ENCODE peak calls at places on chromosome 13, in nine cellular contexts. One of them, this sample, is unnamed. For H3K36me3, the result is how much of the 10 kb centered on the place peaks cover.

GRCh38 chr13:107867701-107868661 is 347.4 kb downstream of the LIG4 start:
- DNase-seq in neuronal stem cell: peak
- DNase-seq in IMR-90: peak
- DNase-seq in heart right ventricle: no peak
- DNase-seq in GM23338: peak
- DNase-seq in lower lobe of right lung: no peak
- DNase-seq in right atrium auricular region: no peak
- DNase-seq in left ventricle myocardium inferior: no peak
- DNase-seq in cardiac muscle cell: peak
- DNase-seq in this sample: no peak

GRCh38 chr13:33125821-33126570 is 109.8 kb downstream of the KL start:
- DNase-seq in heart right ventricle: peak
- DNase-seq in lower lobe of right lung: no peak
- DNase-seq in neuronal stem cell: peak
- DNase-seq in left ventricle myocardium inferior: peak
- DNase-seq in right atrium auricular region: peak
- DNase-seq in IMR-90: peak
- DNase-seq in cardiac muscle cell: peak
- DNase-seq in GM23338: peak
- DNase-seq in this sample: no peak

GRCh38 chr13:41458939-41459753 is 1.8 kb downstream of the RGCC start:
- DNase-seq in right atrium auricular region: no peak
- DNase-seq in GM23338: peak
- DNase-seq in neuronal stem cell: no peak
- DNase-seq in cardiac muscle cell: peak
- DNase-seq in IMR-90: peak
- DNase-seq in left ventricle myocardium inferior: peak
- DNase-seq in lower lobe of right lung: peak
- DNase-seq in heart right ventricle: peak
- DNase-seq in this sample: peak

GRCh38 chr13:107822006-107822405 is 393.3 kb downstream of the LIG4 start:
- DNase-seq in GM23338: no peak
- DNase-seq in right atrium auricular region: no peak
- DNase-seq in IMR-90: no peak
- DNase-seq in heart right ventricle: no peak
- DNase-seq in lower lobe of right lung: no peak
- DNase-seq in left ventricle myocardium inferior: no peak
- DNase-seq in cardiac muscle cell: no peak
- DNase-seq in neuronal stem cell: no peak
- DNase-seq in this sample: no peak

GRCh38 chr13:27038323-27038722 is 133.3 kb downstream of the USP12 start:
- DNase-seq in GM23338: no peak
- DNase-seq in heart right ventricle: no peak
- DNase-seq in right atrium auricular region: no peak
- DNase-seq in cardiac muscle cell: peak
- DNase-seq in IMR-90: peak
- DNase-seq in neuronal stem cell: no peak
- DNase-seq in left ventricle myocardium inferior: no peak
- DNase-seq in lower lobe of right lung: no peak
- DNase-seq in this sample: no peak

GRCh38 chr13:83881917-83882625 is at the start of gene SLITRK1:
- DNase-seq in IMR-90: peak
- DNase-seq in right atrium auricular region: no peak
- DNase-seq in lower lobe of right lung: peak
- DNase-seq in neuronal stem cell: peak
- DNase-seq in cardiac muscle cell: peak
- DNase-seq in GM23338: peak
- DNase-seq in left ventricle myocardium inferior: no peak
- DNase-seq in heart right ventricle: peak
- DNase-seq in this sample: no peak

GRCh38 chr13:27035892-27036235 is 135.7 kb downstream of the USP12 start:
- DNase-seq in cardiac muscle cell: peak
- DNase-seq in left ventricle myocardium inferior: no peak
- DNase-seq in right atrium auricular region: no peak
- DNase-seq in heart right ventricle: no peak
- DNase-seq in lower lobe of right lung: no peak
- DNase-seq in GM23338: no peak
- DNase-seq in neuronal stem cell: no peak
- DNase-seq in IMR-90: peak
- DNase-seq in this sample: no peak

GRCh38 chr13:104592127-104592526 is 1525.9 kb upstream of the SLC10A2 start:
- DNase-seq in GM23338: no peak
- DNase-seq in IMR-90: peak
- DNase-seq in cardiac muscle cell: peak
- DNase-seq in neuronal stem cell: no peak
- DNase-seq in left ventricle myocardium inferior: no peak
- DNase-seq in lower lobe of right lung: no peak
- DNase-seq in right atrium auricular region: no peak
- DNase-seq in heart right ventricle: no peak
- DNase-seq in this sample: no peak

GRCh38 chr13:30043631-30043925 is 193.2 kb upstream of the UBL3 start:
- DNase-seq in IMR-90: no peak
- DNase-seq in neuronal stem cell: no peak
- DNase-seq in GM23338: no peak
- DNase-seq in right atrium auricular region: no peak
- DNase-seq in cardiac muscle cell: no peak
- DNase-seq in heart right ventricle: no peak
- DNase-seq in left ventricle myocardium inferior: no peak
- DNase-seq in lower lobe of right lung: no peak
- DNase-seq in this sample: no peak

GRCh38 chr13:90709329-90709728 is 638.2 kb upstream of the MIR17HG start:
- DNase-seq in lower lobe of right lung: no peak
- DNase-seq in cardiac muscle cell: no peak
- DNase-seq in heart right ventricle: no peak
- DNase-seq in neuronal stem cell: no peak
- DNase-seq in GM23338: no peak
- DNase-seq in IMR-90: no peak
- DNase-seq in left ventricle myocardium inferior: no peak
- DNase-seq in right atrium auricular region: no peak
- DNase-seq in this sample: no peak

GRCh38 chr13:60584976-60585375 is 188.0 kb downstream of the TDRD3 start:
- DNase-seq in left ventricle myocardium inferior: no peak
- DNase-seq in cardiac muscle cell: peak
- DNase-seq in right atrium auricular region: no peak
- DNase-seq in IMR-90: no peak
- DNase-seq in heart right ventricle: no peak
- DNase-seq in neuronal stem cell: no peak
- DNase-seq in GM23338: peak
- DNase-seq in lower lobe of right lung: no peak
- DNase-seq in this sample: no peak

GRCh38 chr13:113528101-113528797 is 37.7 kb upstream of the DCUN1D2 start:
- DNase-seq in IMR-90: no peak
- DNase-seq in cardiac muscle cell: no peak
- DNase-seq in heart right ventricle: no peak
- DNase-seq in GM23338: no peak
- DNase-seq in left ventricle myocardium inferior: no peak
- DNase-seq in lower lobe of right lung: no peak
- DNase-seq in right atrium auricular region: no peak
- DNase-seq in neuronal stem cell: no peak
- DNase-seq in this sample: no peak
- H3K27ac ChIP-seq in IMR-90: no peak
- H3K27ac ChIP-seq in cardiac muscle cell: peak
- H3K27ac ChIP-seq in heart right ventricle: no peak
- H3K27ac ChIP-seq in GM23338: no peak
- H3K27ac ChIP-seq in left ventricle myocardium inferior: no peak
- H3K27ac ChIP-seq in lower lobe of right lung: no peak
- H3K27ac ChIP-seq in right atrium auricular region: no peak
- H3K27ac ChIP-seq in neuronal stem cell: no peak
- H3K27ac ChIP-seq in this sample: no peak

DNA sequence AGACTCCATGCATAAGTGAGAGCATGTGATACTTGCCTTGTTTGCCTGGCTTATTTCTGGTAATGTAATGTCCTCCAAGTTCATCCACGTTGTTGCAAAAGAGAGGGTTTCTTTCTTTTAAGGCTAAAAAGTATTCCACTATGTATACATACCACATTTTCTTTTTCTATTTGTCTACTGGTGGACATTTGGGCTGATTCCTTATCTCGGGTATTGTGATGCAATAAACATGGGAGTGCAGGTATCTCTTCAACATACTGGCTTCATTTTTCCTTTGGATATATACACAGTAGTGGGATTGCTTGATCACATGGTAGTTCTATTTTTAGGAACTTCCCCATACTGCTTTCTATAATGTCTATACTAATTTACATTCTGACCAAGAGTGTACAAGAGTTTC is 49.6 kb upstream of the EBPL start:
- DNase-seq in right atrium auricular region: no peak
- DNase-seq in cardiac muscle cell: no peak
- DNase-seq in GM23338: no peak
- DNase-seq in left ventricle myocardium inferior: no peak
- DNase-seq in neuronal stem cell: no peak
- DNase-seq in IMR-90: no peak
- DNase-seq in heart right ventricle: no peak
- DNase-seq in lower lobe of right lung: no peak
- DNase-seq in this sample: no peak
- H3K36me3 ChIP-seq in right atrium auricular region: under half
- H3K36me3 ChIP-seq in cardiac muscle cell: under half
- H3K36me3 ChIP-seq in GM23338: under half
- H3K36me3 ChIP-seq in left ventricle myocardium inferior: under half
- H3K36me3 ChIP-seq in neuronal stem cell: under half
- H3K36me3 ChIP-seq in IMR-90: under half
- H3K36me3 ChIP-seq in heart right ventricle: under half
- H3K36me3 ChIP-seq in lower lobe of right lung: under half
- H3K36me3 ChIP-seq in this sample: under half

GRCh38 chr13:113457510-113457909 is 4.2 kb upstream of the ADPRHL1 start:
- DNase-seq in IMR-90: no peak
- DNase-seq in lower lobe of right lung: no peak
- DNase-seq in left ventricle myocardium inferior: no peak
- DNase-seq in heart right ventricle: no peak
- DNase-seq in cardiac muscle cell: no peak
- DNase-seq in neuronal stem cell: no peak
- DNase-seq in right atrium auricular region: no peak
- DNase-seq in GM23338: peak
- DNase-seq in this sample: no peak
- H3K4me3 ChIP-seq in IMR-90: no peak
- H3K4me3 ChIP-seq in lower lobe of right lung: no peak
- H3K4me3 ChIP-seq in left ventricle myocardium inferior: no peak
- H3K4me3 ChIP-seq in heart right ventricle: no peak
- H3K4me3 ChIP-seq in cardiac muscle cell: no peak
- H3K4me3 ChIP-seq in neuronal stem cell: no peak
- H3K4me3 ChIP-seq in right atrium auricular region: no peak
- H3K4me3 ChIP-seq in GM23338: no peak
- H3K4me3 ChIP-seq in this sample: no peak

GRCh38 chr13:24271231-24271610 is 38.2 kb upstream of the C1QTNF9 start:
- DNase-seq in left ventricle myocardium inferior: no peak
- DNase-seq in cardiac muscle cell: no peak
- DNase-seq in IMR-90: no peak
- DNase-seq in lower lobe of right lung: no peak
- DNase-seq in right atrium auricular region: no peak
- DNase-seq in neuronal stem cell: no peak
- DNase-seq in heart right ventricle: no peak
- DNase-seq in GM23338: no peak
- DNase-seq in this sample: no peak
- H3K27ac ChIP-seq in left ventricle myocardium inferior: peak
- H3K27ac ChIP-seq in cardiac muscle cell: peak
- H3K27ac ChIP-seq in IMR-90: peak
- H3K27ac ChIP-seq in lower lobe of right lung: peak
- H3K27ac ChIP-seq in right atrium auricular region: peak
- H3K27ac ChIP-seq in neuronal stem cell: no peak
- H3K27ac ChIP-seq in heart right ventricle: peak
- H3K27ac ChIP-seq in GM23338: no peak
- H3K27ac ChIP-seq in this sample: peak

GRCh38 chr13:99548448-99548847 is 47.2 kb downstream of the TM9SF2 start:
- DNase-seq in neuronal stem cell: no peak
- DNase-seq in GM23338: no peak
- DNase-seq in cardiac muscle cell: no peak
- DNase-seq in lower lobe of right lung: no peak
- DNase-seq in right atrium auricular region: no peak
- DNase-seq in heart right ventricle: no peak
- DNase-seq in left ventricle myocardium inferior: no peak
- DNase-seq in IMR-90: no peak
- DNase-seq in this sample: no peak
- H3K36me3 ChIP-seq in neuronal stem cell: under half
- H3K36me3 ChIP-seq in GM23338: under half
- H3K36me3 ChIP-seq in cardiac muscle cell: half or more
- H3K36me3 ChIP-seq in lower lobe of right lung: half or more
- H3K36me3 ChIP-seq in right atrium auricular region: half or more
- H3K36me3 ChIP-seq in heart right ventricle: half or more
- H3K36me3 ChIP-seq in left ventricle myocardium inferior: half or more
- H3K36me3 ChIP-seq in IMR-90: under half
- H3K36me3 ChIP-seq in this sample: half or more

DNA sequence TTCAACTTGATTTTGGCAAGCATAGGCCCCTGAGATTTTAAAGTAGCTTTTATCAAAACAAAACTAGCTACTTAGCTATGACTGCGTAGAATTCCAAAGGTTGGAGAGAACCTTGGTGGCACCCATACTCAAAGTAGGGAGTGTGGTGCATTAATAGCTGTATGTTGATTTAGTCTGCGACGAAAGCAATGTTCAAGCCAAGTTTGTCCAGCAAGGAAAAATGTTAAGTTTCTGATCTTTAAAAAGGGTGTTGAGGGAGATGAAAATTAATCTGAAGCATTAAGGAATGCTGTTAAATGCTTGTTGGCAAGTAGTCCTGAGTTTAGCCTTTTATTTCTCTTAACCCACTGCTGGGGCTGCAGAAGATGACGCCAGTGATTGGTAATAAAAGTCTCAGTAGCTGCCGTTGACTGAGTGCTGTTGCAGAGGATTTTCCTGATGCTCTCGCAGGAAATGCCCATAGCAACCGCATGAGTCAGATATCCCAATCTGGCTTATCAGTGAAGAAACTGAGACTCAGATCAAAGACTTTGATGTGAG is 75.9 kb upstream of the RNF113B start:
- DNase-seq in heart right ventricle: no peak
- DNase-seq in IMR-90: peak
- DNase-seq in GM23338: no peak
- DNase-seq in cardiac muscle cell: peak
- DNase-seq in right atrium auricular region: no peak
- DNase-seq in lower lobe of right lung: no peak
- DNase-seq in neuronal stem cell: no peak
- DNase-seq in left ventricle myocardium inferior: no peak
- DNase-seq in this sample: no peak
- H3K4me3 ChIP-seq in heart right ventricle: no peak
- H3K4me3 ChIP-seq in IMR-90: no peak
- H3K4me3 ChIP-seq in GM23338: no peak
- H3K4me3 ChIP-seq in cardiac muscle cell: no peak
- H3K4me3 ChIP-seq in right atrium auricular region: no peak
- H3K4me3 ChIP-seq in lower lobe of right lung: no peak
- H3K4me3 ChIP-seq in neuronal stem cell: no peak
- H3K4me3 ChIP-seq in left ventricle myocardium inferior: no peak
- H3K4me3 ChIP-seq in this sample: no peak

GRCh38 chr13:75724742-75725504 is 88.8 kb downstream of the LMO7 start:
- DNase-seq in lower lobe of right lung: no peak
- DNase-seq in GM23338: no peak
- DNase-seq in heart right ventricle: no peak
- DNase-seq in IMR-90: no peak
- DNase-seq in right atrium auricular region: no peak
- DNase-seq in neuronal stem cell: no peak
- DNase-seq in left ventricle myocardium inferior: no peak
- DNase-seq in cardiac muscle cell: no peak
- DNase-seq in this sample: no peak
- H3K27ac ChIP-seq in lower lobe of right lung: peak
- H3K27ac ChIP-seq in GM23338: no peak
- H3K27ac ChIP-seq in heart right ventricle: no peak
- H3K27ac ChIP-seq in IMR-90: peak
- H3K27ac ChIP-seq in right atrium auricular region: no peak
- H3K27ac ChIP-seq in neuronal stem cell: no peak
- H3K27ac ChIP-seq in left ventricle myocardium inferior: no peak
- H3K27ac ChIP-seq in cardiac muscle cell: peak
- H3K27ac ChIP-seq in this sample: no peak